ENCODE peak calls at places on chromosome 7, in five cellular contexts. X is uterus, M is heart right ventricle, R is GM23338, J is esophagus muscularis mucosa. N is an unnamed sample.

GRCh38 chr7:100668069-100668449 is 5.5 kb upstream of the GNB2 start:
- DNase-seq in X (no peak), M (no peak), R (no peak), J (no peak), N (no peak)

GRCh38 chr7:73833251-73833919 is 2.6 kb downstream of the CLDN4 start:
- DNase-seq in X (no peak), M (no peak), R (peak; percentile 68), J (no peak), N (no peak)

GRCh38 chr7:45590679-45591057 is 16.5 kb downstream of the ADCY1 start:
- DNase-seq in X (no peak), M (no peak), R (no peak), J (no peak), N (peak; percentile 62)

GRCh38 chr7:98810166-98810802 is 59.5 kb downstream of the TMEM130 start:
- DNase-seq in X (no peak), M (no peak), R (no peak), J (no peak), N (no peak)

GRCh38 chr7:139573871-139574270 is 50.4 kb downstream of the CLEC2L start:
- DNase-seq in X (peak; percentile 3), M (no peak), R (no peak), J (no peak), N (no peak)

GRCh38 chr7:117645456-117646181 is 165.8 kb downstream of the CFTR start:
- DNase-seq in X (no peak), M (no peak), R (no peak), J (no peak), N (no peak)

GRCh38 chr7:140247564-140247963 is 70.8 kb upstream of the KDM7A start:
- DNase-seq in X (no peak), M (no peak), R (no peak), J (no peak), N (no peak)

GRCh38 chr7:134480730-134481129 is 21.8 kb upstream of the AKR1B1 start:
- DNase-seq in X (no peak), M (no peak), R (peak; percentile 54), J (no peak), N (no peak)

GRCh38 chr7:151062399-151063211 is 3.2 kb downstream of the SLC4A2 start:
- DNase-seq in X (peak; percentile 62), M (no peak), R (peak; percentile 98), J (no peak), N (no peak)

GRCh38 chr7:137890449-137890916 is 43.7 kb upstream of the DGKI start:
- DNase-seq in X (no peak), M (no peak), R (no peak), J (no peak), N (no peak)

GRCh38 chr7:76296743-76297740 is 5.4 kb upstream of the HSPB1 start:
- DNase-seq in X (peak; percentile 76), M (no peak), R (no peak), J (no peak), N (peak; percentile 88)

GRCh38 chr7:99693427-99694200 is 13.8 kb upstream of the CYP3A5 start:
- DNase-seq in X (no peak), M (no peak), R (peak; percentile 77), J (no peak), N (no peak)

DNA sequence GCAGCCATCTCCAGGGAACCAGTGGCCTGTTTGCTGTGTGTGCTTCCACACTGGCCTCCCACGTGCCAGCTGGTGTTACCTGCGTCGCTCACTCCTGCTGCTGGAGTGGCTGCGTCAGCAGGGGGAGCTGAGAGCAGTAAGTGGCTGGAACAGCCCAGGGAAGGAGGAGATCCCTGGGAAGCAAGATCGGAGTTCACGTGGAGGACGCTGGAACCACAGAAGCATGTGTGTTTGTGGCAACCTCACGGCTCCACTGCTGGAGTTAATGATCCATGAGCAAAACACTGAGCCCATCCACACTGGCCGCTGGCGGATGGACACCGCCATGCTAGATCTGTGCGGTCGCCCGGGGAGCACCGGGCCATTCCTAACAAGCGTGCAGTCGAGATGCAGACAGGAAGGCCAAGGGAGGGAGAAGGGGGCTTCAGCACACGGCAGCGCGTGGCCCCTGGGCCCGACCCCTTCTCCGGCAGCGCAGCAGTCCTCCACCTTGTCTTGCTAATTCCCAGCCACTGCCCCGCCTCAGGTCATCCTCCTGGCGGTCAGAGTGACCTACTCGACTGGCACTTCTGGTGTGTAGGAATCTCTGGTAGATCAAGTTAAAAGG is 68.5 kb upstream of the EEPD1 start:
- DNase-seq in X (peak; percentile 26), M (peak; percentile 35), R (peak; percentile 76), J (no peak), N (no peak)
- TF ChIP-seq CTCF in X (peak; percentile 51), M (peak; percentile 41), R (peak; percentile 83), J (peak; percentile 68), N (no peak)

DNA sequence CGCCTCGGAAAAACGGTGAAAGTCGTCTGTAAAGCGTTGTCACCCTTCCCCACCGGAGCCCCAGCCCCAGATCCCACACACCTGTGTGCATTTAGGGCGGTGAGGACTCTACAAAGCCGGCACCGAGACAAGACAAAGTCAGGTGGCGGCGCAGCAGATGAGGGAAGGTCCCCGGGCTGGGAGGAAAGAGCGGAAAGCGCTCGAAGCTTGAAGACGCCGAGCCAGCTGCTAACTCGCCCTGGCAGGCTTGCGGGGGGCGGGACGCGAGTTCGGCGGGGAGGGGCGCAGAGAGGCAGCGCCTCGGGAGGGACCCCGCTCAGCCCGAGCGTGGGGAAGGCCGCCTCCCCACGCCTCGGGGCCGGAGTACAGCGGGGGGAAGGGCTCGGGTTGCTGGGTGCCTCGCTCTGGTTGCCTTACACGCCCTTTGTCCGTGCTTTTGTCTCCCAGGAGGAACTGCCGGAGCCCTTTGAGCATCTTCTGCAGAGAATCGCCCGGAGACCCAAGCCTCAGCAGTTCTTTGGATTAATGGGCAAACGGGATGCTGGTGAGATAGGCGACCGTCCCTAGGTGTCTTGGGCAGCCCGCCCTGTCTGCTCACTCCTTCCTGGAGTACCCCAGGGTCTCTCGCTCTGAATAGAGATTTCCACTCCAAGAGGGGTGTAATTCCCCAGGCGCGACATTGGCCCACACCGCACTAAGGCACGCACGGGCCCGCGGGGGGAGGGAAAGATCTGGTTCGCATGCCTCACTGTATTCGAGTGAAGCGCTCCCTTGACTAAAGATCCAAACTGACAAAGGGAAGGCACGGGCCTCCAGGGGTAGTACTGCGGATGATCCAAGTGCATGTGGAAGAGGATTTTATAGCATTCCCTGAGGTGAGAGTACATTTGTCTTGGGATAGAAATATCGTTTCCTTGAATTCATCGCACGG is 1.7 kb downstream of the TAC1 start:
- DNase-seq in X (peak; percentile 13), M (no peak), R (peak; percentile 75), J (no peak), N (no peak)
- H3K4me3 ChIP-seq in X (no peak overlapping the region), M (peak overlapping the region; percentile 1), R (peak overlapping the region; percentile 62), J (peak overlapping the region; percentile 28), N (no peak overlapping the region)

GRCh38 chr7:1842321-1843221 is 172.5 kb downstream of the ELFN1 start:
- DNase-seq in X (no peak), M (peak; percentile 23), R (peak; percentile 41), J (no peak), N (peak; percentile 73)
- TF ChIP-seq CTCF in X (no peak), M (no peak), R (peak; percentile 1), J (no peak), N (no peak)

DNA sequence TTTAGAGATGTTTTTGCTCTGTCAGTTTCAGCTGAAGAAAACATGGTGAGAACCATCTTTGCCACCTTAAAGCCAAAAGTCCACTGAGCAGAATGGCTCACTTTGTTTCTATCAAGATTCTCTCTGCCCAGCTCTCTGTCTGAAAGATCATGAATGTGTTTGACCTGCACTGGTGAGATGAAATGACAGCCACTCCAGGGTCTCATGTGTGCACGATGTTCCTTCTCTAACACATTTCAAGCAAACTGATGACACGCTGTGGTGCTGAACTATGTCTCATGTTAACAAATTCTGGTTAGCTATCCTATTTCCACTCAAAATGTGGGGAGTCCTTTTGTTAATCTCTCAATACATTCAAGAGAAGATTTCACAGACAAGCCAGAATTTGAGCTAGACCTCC is 260.6 kb downstream of the GLI3 start:
- DNase-seq in X (no peak), M (no peak), R (no peak), J (no peak), N (no peak)
- H3K4me3 ChIP-seq in X (no peak overlapping the region), M (no peak overlapping the region), R (no peak overlapping the region), J (no peak overlapping the region), N (no peak overlapping the region)

DNA sequence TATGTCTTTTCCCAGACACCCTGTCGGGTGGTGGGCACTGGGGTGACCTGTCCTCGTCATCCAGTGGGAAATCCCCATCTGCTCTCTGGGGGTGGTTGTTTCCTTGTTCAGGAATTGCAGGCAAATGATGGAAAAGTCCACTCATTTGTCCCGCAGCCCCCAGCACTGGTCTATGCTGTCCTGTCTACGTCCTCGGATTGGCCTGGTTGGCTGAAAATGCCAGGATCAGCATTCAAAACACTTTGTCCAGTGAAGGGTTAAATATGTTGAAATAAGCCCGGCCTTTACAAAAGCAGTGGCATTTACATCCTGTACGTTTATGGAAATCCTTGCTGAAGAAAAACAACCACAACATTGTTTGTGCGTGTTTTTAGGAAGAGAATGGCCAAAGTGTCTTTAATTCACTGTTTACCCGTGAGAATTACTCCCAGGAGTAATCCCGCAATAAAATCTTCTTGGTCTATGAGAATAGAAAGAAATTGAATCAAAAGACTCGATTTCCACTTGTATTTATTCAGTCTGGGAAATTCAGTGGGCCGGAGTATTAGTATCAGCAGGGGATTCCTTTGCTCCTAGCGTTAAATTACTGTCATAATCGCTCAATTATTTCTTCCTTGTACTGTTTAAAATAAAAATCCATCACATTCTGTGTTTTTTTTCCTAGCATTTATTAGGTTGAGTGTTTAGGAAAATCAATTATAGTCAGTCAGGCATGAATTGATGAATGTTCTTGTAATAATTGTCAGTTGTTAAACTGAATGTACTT is 116.8 kb upstream of the SH2B2 start:
- DNase-seq in X (no peak), M (no peak), R (no peak), J (no peak), N (no peak)
- TF ChIP-seq CTCF in X (no peak), M (no peak), R (no peak), J (no peak), N (no peak)

GRCh38 chr7:19119372-19119771 is 1.9 kb upstream of the TWIST1 start:
- DNase-seq in X (no peak), M (no peak), R (no peak), J (no peak), N (no peak)

GRCh38 chr7:19117870-19118608 is 603 bp upstream of the TWIST1 start:
- DNase-seq in X (no peak), M (peak; percentile 17), R (peak; percentile 61), J (no peak), N (peak; percentile 16)

GRCh38 chr7:19117081-19117869 is at the start of gene TWIST1:
- DNase-seq in X (peak; percentile 72), M (peak; percentile 64), R (peak; percentile 88), J (no peak), N (peak; percentile 97)

GRCh38 chr7:19119901-19120486 is 2.6 kb upstream of the TWIST1 start:
- DNase-seq in X (no peak), M (no peak), R (peak; percentile 55), J (no peak), N (no peak)

DNA sequence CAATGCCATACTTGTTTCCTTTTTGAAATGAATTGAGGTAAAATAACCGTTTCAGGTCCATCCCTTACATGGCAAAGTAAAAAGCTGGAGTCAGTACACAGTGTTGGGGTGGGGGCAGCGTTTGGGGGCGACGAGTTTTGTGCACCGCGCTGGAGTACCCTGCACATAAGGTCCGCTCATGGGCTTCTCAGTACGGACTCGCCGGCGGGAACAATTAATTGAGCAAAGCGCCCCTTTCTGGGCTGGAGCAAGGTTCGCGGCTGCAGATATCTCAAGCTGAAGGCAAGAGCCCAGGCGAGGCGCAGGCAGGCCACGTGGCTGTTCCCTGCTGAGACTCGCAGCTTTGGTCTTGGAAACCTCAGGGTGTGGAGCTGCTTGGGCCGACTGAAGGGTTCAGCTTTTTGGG is 1.5 kb upstream of the TWIST1 start:
- DNase-seq in X (no peak), M (peak; percentile 18), R (peak; percentile 80), J (no peak), N (peak; percentile 45)
- H3K4me3 ChIP-seq in X (no peak overlapping the region), M (no peak overlapping the region), R (peak overlapping the region; percentile 66), J (no peak overlapping the region), N (no peak overlapping the region)